ENCODE peak calls at places on chromosomes 3 and 15, in four cellular contexts. S is NCI-H1694, J is A549, T is AG10803. F is an unnamed sample.

GRCh38 chr3:155312781-155313180 is 19.3 kb upstream of the STRIT1 start:
- DNase-seq in S (no peak), T (peak; percentile 54), J (no peak), F (no peak)

GRCh38 chr3:48411041-48411588 is 18.8 kb downstream of the PLXNB1 start:
- DNase-seq in J (no peak), S (no peak), T (no peak), F (no peak)

GRCh38 chr3:16113704-16114103 is 60.8 kb upstream of the GALNT15 start:
- DNase-seq in J (no peak), T (peak; percentile 87), S (no peak), F (no peak)

GRCh38 chr3:191376742-191377141 is 46.4 kb upstream of the UTS2B start:
- DNase-seq in S (no peak), J (no peak), T (peak; percentile 80), F (no peak)

GRCh38 chr3:156677120-156677479 is 2.7 kb downstream of the TIPARP start:
- DNase-seq in S (no peak), T (no peak), J (no peak), F (no peak)

GRCh38 chr3:13362551-13362950 is 57.6 kb downstream of the NUP210 start:
- DNase-seq in S (no peak), T (no peak), J (no peak), F (no peak)

GRCh38 chr15:89654311-89654761 is 931 bp downstream of the KIF7 start:
- DNase-seq in S (no peak), J (no peak), T (peak; percentile 65), F (no peak)

GRCh38 chr3:63918321-63918720 is 6.1 kb upstream of the SCAANT1 start:
- DNase-seq in S (no peak), J (no peak), T (peak; percentile 66), F (no peak)

GRCh38 chr3:23647706-23648258 is 158.0 kb upstream of the UBE2E1 start:
- DNase-seq in T (no peak), S (no peak), J (no peak), F (no peak)

GRCh38 chr3:127091376-127091775 is 101.6 kb upstream of the PRR23E start:
- DNase-seq in S (no peak), J (no peak), T (no peak), F (no peak)